ENCODE peak calls at places on chromosomes 1 and 21, in nine cellular contexts. D, H, V, N, T, L, U, A and R are unnamed samples.
A peak's percentile ranks its signal among the peaks of the same experiment; 100 is the strongest.

GRCh38 chr1:21838359-21839157 is 26.5 kb downstream of the LDLRAD2 start:
- DNase-seq in U (no peak), V (no peak), H (no peak), L (no peak), A (no peak), N (no peak), T (no peak), D (no peak), R (no peak)

GRCh38 chr1:94863297-94863911 is 43.2 kb downstream of the SLC44A3 start:
- DNase-seq in H (peak; percentile 64), A (no peak), U (peak; percentile 33), V (no peak), T (peak; percentile 3), N (no peak), L (no peak), D (no peak), R (no peak)

GRCh38 chr1:98277111-98277510 is 356.3 kb upstream of the DPYD start:
- DNase-seq in U (peak; percentile 13), A (no peak), D (peak; percentile 24), L (no peak), V (no peak), N (no peak), H (peak; percentile 76), T (no peak), R (no peak)

GRCh38 chr21:25790122-25790951 is 55.6 kb downstream of the GABPA start:
- DNase-seq in H (peak; percentile 41), A (peak; percentile 5), U (peak; percentile 40), D (no peak), N (peak; percentile 31), L (no peak), V (no peak), T (peak; percentile 34), R (no peak)

GRCh38 chr1:47507921-47508894 is 70.4 kb downstream of the FOXD2 start:
- DNase-seq in L (peak; percentile 23), U (no peak), D (no peak), A (no peak), H (no peak), V (no peak), T (no peak), N (peak; percentile 64), R (no peak)

GRCh38 chr1:56569661-56570060 is 9.7 kb downstream of the PLPP3 start:
- DNase-seq in L (no peak), H (no peak), T (no peak), N (no peak), V (no peak), D (no peak), A (no peak), U (no peak), R (no peak)

GRCh38 chr1:112937070-112937469 is 18.9 kb downstream of the SLC16A1 start:
- DNase-seq in N (peak; percentile 37), H (peak; percentile 13), U (no peak), V (no peak), A (no peak), L (no peak), T (no peak), D (no peak), R (no peak)

GRCh38 chr1:2803931-2804627 is 2.6 kb upstream of the TTC34 start:
- DNase-seq in A (no peak), D (no peak), V (no peak), L (no peak), N (no peak), H (no peak), U (no peak), T (no peak), R (no peak)

GRCh38 chr1:4605158-4605557 is 49.3 kb upstream of the AJAP1 start:
- DNase-seq in A (no peak), D (no peak), U (no peak), V (no peak), H (no peak), N (no peak), T (no peak), L (no peak), R (no peak)

GRCh38 chr1:18217398-18218043 is 109.9 kb downstream of the IGSF21 start:
- DNase-seq in T (peak; percentile 31), D (no peak), A (peak; percentile 27), V (no peak), H (peak; percentile 1), U (no peak), N (peak; percentile 28), L (no peak), R (no peak)

DNA sequence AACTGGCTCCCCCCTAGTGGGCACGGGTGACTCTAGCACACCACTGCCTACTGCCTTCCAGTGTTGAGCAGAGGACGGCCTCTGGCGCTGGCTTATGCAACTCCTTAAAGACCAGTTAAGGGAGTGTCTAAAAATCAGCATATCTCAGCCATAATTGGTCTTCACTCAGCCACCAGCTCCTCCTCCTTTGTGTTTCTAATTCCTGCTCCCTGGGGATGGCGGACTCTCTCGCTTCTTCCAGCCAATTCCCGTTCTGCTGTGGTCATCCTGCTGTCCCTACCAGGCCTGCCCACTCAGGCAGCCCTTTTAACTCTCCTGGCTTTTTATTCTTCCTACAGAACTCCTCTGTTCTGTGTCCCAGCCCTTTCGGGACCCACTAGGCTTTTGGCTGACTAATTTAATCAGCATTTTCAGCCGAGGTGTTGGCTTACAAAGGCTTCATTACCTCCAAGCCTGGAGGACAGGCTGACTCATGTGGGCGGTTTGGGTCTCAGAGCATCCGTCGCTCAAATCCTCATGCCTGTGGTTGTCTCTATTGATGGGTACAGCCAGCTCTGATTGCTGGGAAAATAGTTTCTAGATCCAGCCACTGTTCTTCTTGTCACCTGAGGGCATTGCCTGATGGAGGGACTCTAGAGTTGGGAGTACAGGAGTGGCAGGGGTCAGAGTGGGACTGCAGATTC is 332.5 kb downstream of the CAMTA1 start:
- DNase-seq in V (no peak), A (no peak), D (peak; percentile 65), H (peak; percentile 94), U (peak; percentile 80), N (no peak), T (peak; percentile 85), L (no peak), R (no peak)
- TF ChIP-seq CTCF in V (no peak), A (no peak), D (peak; percentile 37), H (peak; percentile 53), U (no peak), N (no peak), T (no peak), L (no peak), R (peak; percentile 15)

GRCh38 chr1:185823471-185823870 is 89.3 kb downstream of the HMCN1 start:
- DNase-seq in D (no peak), U (no peak), N (no peak), T (no peak), L (no peak), V (no peak), A (no peak), H (peak; percentile 61), R (no peak)

GRCh38 chr1:185819798-185820197 is 85.6 kb downstream of the HMCN1 start:
- DNase-seq in T (no peak), N (no peak), V (no peak), A (no peak), U (no peak), L (no peak), H (no peak), D (no peak), R (no peak)

GRCh38 chr1:185824106-185824505 is 89.9 kb downstream of the HMCN1 start:
- DNase-seq in N (no peak), H (no peak), T (no peak), L (no peak), V (no peak), A (no peak), U (no peak), D (no peak), R (no peak)

GRCh38 chr1:185825556-185825955 is 91.4 kb downstream of the HMCN1 start:
- DNase-seq in H (no peak), N (no peak), V (no peak), A (no peak), L (no peak), U (no peak), D (no peak), T (no peak), R (no peak)

GRCh38 chr1:185821612-185822385 is 87.6 kb downstream of the HMCN1 start:
- DNase-seq in N (no peak), D (no peak), V (no peak), L (no peak), A (no peak), U (no peak), T (no peak), H (no peak), R (no peak)
- TF ChIP-seq CTCF in N (no peak), D (peak; percentile 1), V (no peak), L (no peak), A (no peak), U (no peak), T (no peak), H (no peak), R (peak; percentile 22)

GRCh38 chr1:25565626-25566025 is 22.2 kb downstream of the LDLRAP1 start:
- DNase-seq in U (no peak), A (no peak), V (no peak), T (no peak), N (no peak), L (no peak), H (no peak), D (no peak), R (no peak)

GRCh38 chr1:25568090-25568833 is 24.9 kb downstream of the LDLRAP1 start:
- DNase-seq in L (no peak), V (no peak), U (peak; percentile 97), T (peak; percentile 93), N (no peak), H (peak; percentile 63), D (no peak), A (peak; percentile 73), R (no peak)

GRCh38 chr1:25567710-25568089 is 24.3 kb downstream of the LDLRAP1 start:
- DNase-seq in V (no peak), T (no peak), N (no peak), A (peak; percentile 44), U (no peak), D (no peak), H (no peak), L (no peak), R (no peak)

GRCh38 chr1:25566186-25566729 is 22.9 kb downstream of the LDLRAP1 start:
- DNase-seq in H (no peak), V (no peak), U (no peak), T (no peak), A (no peak), L (no peak), D (no peak), N (no peak), R (no peak)

GRCh38 chr1:25566730-25567341 is 23.4 kb downstream of the LDLRAP1 start:
- DNase-seq in H (peak; percentile 92), A (peak; percentile 41), L (peak; percentile 69), D (peak; percentile 80), U (no peak), V (no peak), N (no peak), T (no peak), R (no peak)
- TF ChIP-seq CTCF in H (peak; percentile 9), A (no peak), L (no peak), D (peak; percentile 20), U (no peak), V (no peak), N (no peak), T (no peak), R (no peak)

DNA sequence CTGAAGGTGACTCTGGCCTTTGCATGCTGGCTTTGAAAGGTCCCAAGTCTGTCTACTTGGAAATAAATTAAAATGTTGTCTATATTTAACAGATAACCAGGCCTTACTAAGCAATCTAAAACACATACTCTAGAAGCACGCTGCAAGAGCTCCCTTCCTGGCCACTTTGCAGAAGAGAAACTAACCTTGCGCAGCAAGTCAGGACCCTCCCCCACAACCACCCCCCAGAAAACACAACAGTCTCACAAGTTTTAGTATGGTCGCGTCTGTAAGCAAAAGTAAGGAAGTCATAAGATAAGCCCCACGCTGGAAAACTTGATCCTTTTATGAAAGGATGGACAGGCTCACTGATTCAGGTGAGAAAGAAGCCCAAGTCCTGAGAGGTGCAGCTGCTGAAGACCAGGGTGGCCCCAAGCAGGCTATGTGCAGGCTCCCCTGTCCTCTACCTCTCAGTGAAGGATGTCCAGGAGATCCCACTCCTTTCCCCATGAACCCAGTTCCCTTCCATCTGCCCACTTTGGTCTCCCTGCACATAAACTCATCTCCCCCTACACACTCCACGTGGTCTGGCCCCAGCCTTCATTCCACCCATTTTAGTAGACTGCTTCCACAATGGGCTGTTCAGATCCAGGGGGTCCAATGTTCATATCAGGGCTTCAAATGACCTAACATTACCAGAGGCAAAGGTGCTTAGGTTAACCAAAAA is 23.8 kb downstream of the HIVEP3 start:
- DNase-seq in D (no peak), T (no peak), U (no peak), H (no peak), V (no peak), A (no peak), N (no peak), L (no peak), R (no peak)
- TF ChIP-seq CTCF in D (no peak), T (no peak), U (no peak), H (no peak), V (no peak), A (no peak), N (no peak), L (no peak), R (no peak)